ENCODE peak calls at places on chromosomes 16 and 17, in ten cellular contexts. L is stimulated activated CD4-positive, alpha-beta T cell treated with anti-CD3 and anti-CD28 coated beads, Interleukin-2, amount 100 ng/mL, for 24 hours; B is stimulated activated CD8-positive, alpha-beta memory T cell treated with anti-CD3 and anti-CD28 coated beads, Interleukin-7, amount 100 ng/mL, for 24 hours; I is NCI-H187; J is EL; O is fibroblast of lung; M is SJSA1; H is left cardiac atrium; C is endodermal cell; W is cardiac muscle cell. G is an unnamed sample.

GRCh38 chr17:2406903-2407790 is 6.3 kb upstream of the MNT start:
- DNase-seq in B (no peak), W (peak), I (no peak), J (peak), L (no peak), M (peak), H (peak), O (peak), C (peak), G (peak)

GRCh38 chr17:75652934-75653549 is 13.9 kb downstream of the RECQL5 start:
- DNase-seq in W (peak), O (peak), B (no peak), J (peak), I (no peak), L (peak), M (no peak), H (no peak), C (peak), G (no peak)

GRCh38 chr16:35747658-35748455 is 2288.4 kb downstream of the TP53TG3F start:
- DNase-seq in W (no peak), M (no peak), O (no peak), B (no peak), H (no peak), J (no peak), L (no peak), I (no peak), C (no peak), G (no peak)

GRCh38 chr16:66988197-66988788 is at the start of gene CES4A:
- DNase-seq in C (no peak), O (peak), I (no peak), W (peak), L (no peak), J (peak), M (no peak), B (no peak), H (no peak), G (no peak)

GRCh38 chr16:4467916-4468315 is 6.5 kb downstream of the NMRAL1 start:
- DNase-seq in B (no peak), L (no peak), O (no peak), C (no peak), W (no peak), H (no peak), I (no peak), M (no peak), J (no peak), G (no peak)

GRCh38 chr16:88442435-88442810 is 10.7 kb upstream of the ZFPM1 start:
- DNase-seq in O (no peak), I (no peak), B (no peak), M (no peak), C (peak), W (no peak), J (no peak), H (no peak), L (no peak), G (no peak)

GRCh38 chr17:7330099-7331015 is 1.2 kb upstream of the NEURL4 start:
- DNase-seq in M (peak), J (peak), W (peak), L (peak), O (peak), C (peak), H (peak), I (peak), B (peak), G (peak)

GRCh38 chr16:89343501-89344291 is 126.2 kb downstream of the ZNF778 start:
- DNase-seq in M (no peak), B (no peak), J (peak), C (no peak), W (no peak), O (no peak), L (no peak), H (no peak), I (no peak), G (no peak)

GRCh38 chr17:1979182-1979980 is 45.8 kb downstream of the RTN4RL1 start:
- DNase-seq in I (no peak), B (no peak), W (no peak), H (no peak), O (no peak), L (no peak), C (peak), M (no peak), J (no peak), G (no peak)

GRCh38 chr16:88599092-88599733 is 29.0 kb downstream of the ZC3H18 start:
- DNase-seq in W (peak), B (no peak), H (peak), J (no peak), M (no peak), O (no peak), I (no peak), L (no peak), C (no peak), G (no peak)

GRCh38 chr17:7982171-7982570 is 20.2 kb upstream of the GUCY2D start:
- DNase-seq in M (no peak), W (peak), C (no peak), H (no peak), O (peak), I (no peak), B (no peak), L (no peak), J (peak), G (no peak)

GRCh38 chr17:78128616-78129384 is at the start of gene TMC6:
- DNase-seq in J (peak), O (no peak), C (peak), W (no peak), I (peak), M (no peak), L (peak), B (no peak), H (peak), G (no peak)

GRCh38 chr17:63426917-63427308 is 19.2 kb downstream of the CYB561 start:
- DNase-seq in M (no peak), W (no peak), B (no peak), I (no peak), J (no peak), O (no peak), L (no peak), H (no peak), C (no peak), G (no peak)